ENCODE peak calls at places on chromosomes 5 and 9, in five cellular contexts. E is gastrocnemius medialis, B is transverse colon, Y is spleen, C is bronchial epithelial cell. O is an unnamed sample.

GRCh38 chr5:55634866-55635265 is 77.3 kb downstream of the SLC38A9 start:
- DNase-seq in C (peak; percentile 40), E (no peak), Y (no peak), B (no peak), O (no peak)

GRCh38 chr5:23614422-23614821 is 107.0 kb downstream of the PRDM9 start:
- DNase-seq in E (no peak), Y (no peak), B (no peak), C (peak; percentile 10), O (no peak)

GRCh38 chr5:173920024-173920753 is 32.0 kb downstream of the CPEB4 start:
- DNase-seq in B (no peak), C (no peak), E (no peak), Y (no peak), O (peak; percentile 22)

GRCh38 chr9:96216618-96217017 is 85.4 kb downstream of the HSD17B3 start:
- DNase-seq in B (no peak), C (no peak), E (no peak), Y (no peak), O (no peak)

GRCh38 chr5:138352722-138353549 is 451 bp downstream of the KDM3B start:
- DNase-seq in Y (peak; percentile 94), B (peak; percentile 73), E (peak; percentile 41), C (peak; percentile 41), O (no peak)

GRCh38 chr9:95167998-95168397 is 149.5 kb downstream of the FANCC start:
- DNase-seq in C (peak; percentile 92), B (peak; percentile 52), Y (no peak), E (no peak), O (peak; percentile 96)

GRCh38 chr5:132055808-132056609 is 4.4 kb upstream of the IL3 start:
- DNase-seq in E (no peak), Y (peak; percentile 62), B (no peak), C (no peak), O (no peak)

GRCh38 chr5:158390556-158390955 is 531.6 kb upstream of the CLINT1 start:
- DNase-seq in E (no peak), Y (no peak), C (peak; percentile 82), B (no peak), O (peak; percentile 90)

GRCh38 chr5:1637639-1638481 is 114.1 kb upstream of the LPCAT1 start:
- DNase-seq in C (no peak), E (no peak), B (no peak), Y (peak; percentile 67), O (no peak)

GRCh38 chr5:176535101-176535654 is 2.0 kb downstream of the RNF44 start:
- DNase-seq in C (peak; percentile 49), E (no peak), Y (peak; percentile 82), B (peak; percentile 73), O (peak; percentile 43)

GRCh38 chr9:31486630-31487029 is 897.8 kb upstream of the ACO1 start:
- DNase-seq in E (no peak), B (no peak), C (no peak), Y (no peak), O (no peak)

GRCh38 chr5:76082790-76083554 is at the start of gene SV2C:
- DNase-seq in Y (peak; percentile 79), C (no peak), E (no peak), B (peak; percentile 26), O (no peak)

GRCh38 chr9:135262248-135262647 is 174.8 kb downstream of the OLFM1 start:
- DNase-seq in B (no peak), C (no peak), Y (no peak), E (no peak), O (no peak)

GRCh38 chr9:121860744-121861143 is 209.3 kb downstream of the DAB2IP start:
- DNase-seq in B (no peak), E (no peak), C (no peak), Y (no peak), O (peak; percentile 85)

GRCh38 chr9:34513567-34514214 is 9.1 kb downstream of the ENHO start:
- DNase-seq in C (no peak), B (no peak), Y (no peak), E (no peak), O (peak; percentile 21)

GRCh38 chr5:125370486-125370885 is 624.0 kb upstream of the ZNF608 start:
- DNase-seq in E (no peak), C (no peak), Y (no peak), B (no peak), O (no peak)

GRCh38 chr9:95370064-95370463 is 52.6 kb upstream of the FANCC start:
- DNase-seq in B (no peak), E (no peak), C (no peak), Y (no peak), O (no peak)

GRCh38 chr9:16202913-16203734 is 650.3 kb downstream of the CCDC171 start:
- DNase-seq in E (no peak), Y (no peak), C (peak; percentile 73), B (no peak), O (peak; percentile 88)

GRCh38 chr5:111453747-111454146 is 58.6 kb downstream of the STARD4 start:
- DNase-seq in B (no peak), C (peak; percentile 13), E (no peak), Y (no peak), O (peak; percentile 43)

GRCh38 chr5:137218471-137218870 is 280.7 kb downstream of the SPOCK1 start:
- DNase-seq in C (peak; percentile 85), Y (no peak), B (no peak), E (no peak), O (peak; percentile 78)

GRCh38 chr5:6808462-6808861 is 95.2 kb downstream of the TENT4A start:
- DNase-seq in C (no peak), E (no peak), Y (no peak), B (no peak), O (no peak)

GRCh38 chr5:159559337-159559736 is 229.1 kb upstream of the IL12B start:
- DNase-seq in Y (no peak), C (no peak), E (no peak), B (no peak), O (no peak)

GRCh38 chr5:173328896-173329369 is 719 bp upstream of the STC2 start:
- DNase-seq in C (peak; percentile 69), Y (no peak), E (peak; percentile 27), B (no peak), O (peak; percentile 78)

GRCh38 chr5:120139039-120139438 is 325.1 kb upstream of the PRR16 start:
- DNase-seq in Y (no peak), E (no peak), B (no peak), C (peak; percentile 99), O (peak; percentile 98)

GRCh38 chr9:112166176-112167140 is 8.6 kb downstream of the SUSD1 start:
- DNase-seq in Y (no peak), C (peak; percentile 84), E (peak; percentile 23), B (no peak), O (peak; percentile 34)

GRCh38 chr9:75071530-75072122 is 16.3 kb downstream of the NMRK1 start:
- DNase-seq in E (no peak), B (peak; percentile 91), Y (no peak), C (peak; percentile 96), O (no peak)

GRCh38 chr9:101326501-101326900 is 58.3 kb downstream of the BAAT start:
- DNase-seq in B (no peak), E (no peak), C (peak; percentile 89), Y (no peak), O (no peak)

GRCh38 chr5:37738057-37738691 is 101.7 kb downstream of the GDNF start:
- DNase-seq in E (peak; percentile 38), Y (no peak), C (peak; percentile 91), B (no peak), O (peak; percentile 90)

GRCh38 chr9:78001946-78002731 is 29.5 kb downstream of the GNAQ start:
- DNase-seq in E (no peak), B (no peak), C (no peak), Y (no peak), O (peak; percentile 33)

GRCh38 chr5:72241346-72242003 is 78.6 kb downstream of the MRPS27 start:
- DNase-seq in E (no peak), C (no peak), Y (no peak), B (no peak), O (no peak)

DNA sequence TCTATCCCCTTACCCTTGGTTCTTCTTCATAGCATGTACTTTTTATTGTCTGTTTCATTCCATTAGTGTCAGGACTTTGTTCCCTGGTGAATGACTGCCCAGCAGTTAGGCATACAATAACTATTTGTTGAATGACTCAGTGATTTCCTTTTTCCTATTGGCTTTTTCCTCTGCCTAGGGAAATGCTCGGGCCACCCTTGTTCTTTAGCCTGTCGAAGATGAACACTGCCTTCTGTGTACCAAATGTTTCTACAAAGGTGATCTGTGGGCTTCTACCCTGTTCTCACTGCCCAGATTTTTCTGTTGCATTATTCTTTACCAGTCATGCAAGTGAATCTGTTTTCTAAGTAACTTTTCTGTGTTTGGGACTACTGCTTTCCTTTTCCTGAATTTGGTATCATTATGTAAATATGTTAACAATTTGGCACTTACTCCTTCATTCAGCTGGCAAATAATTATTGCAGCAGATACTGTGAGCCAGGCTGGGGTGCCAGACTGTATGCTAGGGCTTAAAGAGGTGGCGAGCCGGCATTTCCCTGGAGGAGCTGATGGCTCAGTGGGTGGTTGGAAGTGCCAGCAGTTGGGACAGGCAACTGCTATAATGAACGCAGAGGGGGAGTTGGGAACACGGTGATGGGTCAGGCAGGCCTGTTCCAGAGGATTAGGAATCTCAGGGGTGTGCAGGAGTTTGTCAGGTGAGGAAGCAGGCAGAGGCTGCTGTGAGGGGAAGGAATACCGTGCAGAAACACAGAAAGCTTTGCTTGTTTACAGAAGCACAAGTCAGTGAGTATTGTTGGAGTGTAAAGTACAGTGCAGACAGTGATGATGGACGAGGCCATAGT is 30.6 kb downstream of the KDM4C start:
- DNase-seq in Y (no peak), B (peak; percentile 38), C (peak; percentile 66), E (no peak), O (peak; percentile 58)
- TF ChIP-seq CTCF in Y (no peak), B (no peak), C (no peak), E (no peak), O (no peak)

GRCh38 chr9:104958756-104959155 is 30.8 kb upstream of the ABCA1 start:
- DNase-seq in B (no peak), E (no peak), C (no peak), Y (no peak), O (no peak)
- H3K4me3 ChIP-seq in B (no peak overlapping the region), E (no peak overlapping the region), C (no peak overlapping the region), Y (no peak overlapping the region), O (no peak overlapping the region)

DNA sequence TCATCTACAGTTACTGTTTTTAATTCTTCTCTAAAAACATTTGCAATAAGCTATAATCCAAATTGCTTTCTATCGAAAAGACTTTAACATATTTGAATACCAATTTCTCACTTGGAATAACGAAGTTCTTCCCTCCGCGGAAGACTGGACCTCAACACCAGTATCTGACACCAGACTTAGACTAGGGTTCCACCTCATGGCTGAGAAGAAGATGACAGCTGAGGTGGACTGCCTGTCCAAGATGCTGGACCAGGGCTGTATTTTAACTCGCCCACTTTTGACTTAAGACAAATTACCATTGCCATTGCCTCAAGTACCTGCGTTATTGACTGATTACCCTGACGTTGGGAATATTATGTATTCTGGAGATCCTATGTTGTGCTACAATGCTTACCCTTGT is 34.1 kb downstream of the ZMAT2 start:
- DNase-seq in C (no peak), E (no peak), Y (no peak), B (no peak), O (peak; percentile 15)
- TF ChIP-seq CTCF in C (peak; percentile 7), E (peak; percentile 40), Y (no peak), B (no peak), O (peak; percentile 22)

GRCh38 chr5:115068239-115069086 is 101.2 kb downstream of the TRIM36 start:
- DNase-seq in E (no peak), B (no peak), C (peak; percentile 61), Y (no peak), O (peak; percentile 22)
- H3K4me3 ChIP-seq in E (no peak overlapping the region), B (no peak overlapping the region), C (no peak overlapping the region), Y (no peak overlapping the region), O (no peak overlapping the region)

DNA sequence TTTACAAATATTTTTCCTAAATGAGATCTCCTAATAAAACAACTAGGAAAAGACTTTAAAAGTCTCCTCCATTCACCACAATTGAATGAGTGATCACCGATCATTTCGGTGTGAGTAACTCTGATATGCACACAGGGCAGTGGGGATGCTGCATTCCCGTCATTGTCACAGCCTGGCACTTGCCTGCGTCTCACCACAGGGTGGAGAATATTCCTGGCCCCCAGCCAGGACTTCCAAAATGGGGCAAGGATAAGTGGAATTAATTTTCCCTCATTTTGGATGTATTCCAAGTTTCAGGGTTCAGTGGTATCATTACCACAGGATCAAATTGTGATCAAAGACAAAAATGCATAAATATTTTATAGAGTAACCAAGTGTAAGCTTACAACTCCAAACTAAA is 107.1 kb downstream of the CTNND2 start:
- DNase-seq in C (no peak), E (no peak), Y (no peak), B (no peak), O (no peak)
- TF ChIP-seq CTCF in C (no peak), E (no peak), Y (no peak), B (no peak), O (no peak)

O was measured in fibroblast of the aortic adventitia.